ENCODE peak calls at places on chromosome 19, in eight cellular contexts. One of them, this sample, is unnamed.

GRCh38 chr19:34481861-34482379 is 362 bp downstream of the WTIP start:
- DNase-seq in A549: peak; percentile 73
- DNase-seq in stomach: no peak
- DNase-seq in transverse colon: no peak
- DNase-seq in SK-N-SH: peak; percentile 77
- DNase-seq in suprapubic skin: no peak
- DNase-seq in upper lobe of left lung: no peak
- DNase-seq in esophagus muscularis mucosa: no peak
- DNase-seq in this sample: no peak

GRCh38 chr19:46878613-46879375 is 18.0 kb downstream of the ARHGAP35 start:
- DNase-seq in A549: no peak
- DNase-seq in stomach: no peak
- DNase-seq in transverse colon: no peak
- DNase-seq in SK-N-SH: no peak
- DNase-seq in suprapubic skin: no peak
- DNase-seq in upper lobe of left lung: no peak
- DNase-seq in esophagus muscularis mucosa: no peak
- DNase-seq in this sample: no peak

GRCh38 chr19:19943848-19944582 is 43.3 kb downstream of the ZNF93 start:
- DNase-seq in A549: no peak
- DNase-seq in stomach: no peak
- DNase-seq in transverse colon: no peak
- DNase-seq in SK-N-SH: no peak
- DNase-seq in suprapubic skin: no peak
- DNase-seq in upper lobe of left lung: no peak
- DNase-seq in esophagus muscularis mucosa: peak; percentile 57
- DNase-seq in this sample: no peak

GRCh38 chr19:32231020-32231419 is 114.4 kb upstream of the ZNF507 start:
- DNase-seq in A549: no peak
- DNase-seq in stomach: no peak
- DNase-seq in transverse colon: no peak
- DNase-seq in SK-N-SH: no peak
- DNase-seq in suprapubic skin: no peak
- DNase-seq in upper lobe of left lung: no peak
- DNase-seq in esophagus muscularis mucosa: peak; percentile 89
- DNase-seq in this sample: no peak

GRCh38 chr19:43936219-43936618 is 1.1 kb upstream of the ZNF45 start:
- DNase-seq in A549: no peak
- DNase-seq in stomach: no peak
- DNase-seq in transverse colon: no peak
- DNase-seq in SK-N-SH: no peak
- DNase-seq in suprapubic skin: no peak
- DNase-seq in upper lobe of left lung: no peak
- DNase-seq in esophagus muscularis mucosa: no peak
- DNase-seq in this sample: no peak

GRCh38 chr19:29777916-29778315 is 33.9 kb upstream of the CCNE1 start:
- DNase-seq in A549: no peak
- DNase-seq in stomach: no peak
- DNase-seq in transverse colon: no peak
- DNase-seq in SK-N-SH: no peak
- DNase-seq in suprapubic skin: no peak
- DNase-seq in upper lobe of left lung: no peak
- DNase-seq in esophagus muscularis mucosa: no peak
- DNase-seq in this sample: no peak

GRCh38 chr19:35856546-35857149 is at the start of gene KIRREL2:
- DNase-seq in A549: no peak
- DNase-seq in stomach: no peak
- DNase-seq in transverse colon: no peak
- DNase-seq in SK-N-SH: peak; percentile 90
- DNase-seq in suprapubic skin: no peak
- DNase-seq in upper lobe of left lung: no peak
- DNase-seq in esophagus muscularis mucosa: no peak
- DNase-seq in this sample: no peak

GRCh38 chr19:46617566-46618079 is 7.3 kb downstream of the PTGIR start:
- DNase-seq in A549: no peak
- DNase-seq in stomach: no peak
- DNase-seq in transverse colon: no peak
- DNase-seq in SK-N-SH: no peak
- DNase-seq in suprapubic skin: no peak
- DNase-seq in upper lobe of left lung: no peak
- DNase-seq in esophagus muscularis mucosa: no peak
- DNase-seq in this sample: no peak

GRCh38 chr19:54160948-54161347 is 1.4 kb upstream of the LENG1 start:
- DNase-seq in A549: no peak
- DNase-seq in stomach: no peak
- DNase-seq in transverse colon: no peak
- DNase-seq in SK-N-SH: no peak
- DNase-seq in suprapubic skin: no peak
- DNase-seq in upper lobe of left lung: no peak
- DNase-seq in esophagus muscularis mucosa: no peak
- DNase-seq in this sample: no peak

GRCh38 chr19:41871573-41872383 is 5.3 kb upstream of the CD79A start:
- DNase-seq in A549: peak; percentile 56
- DNase-seq in stomach: no peak
- DNase-seq in transverse colon: peak; percentile 78
- DNase-seq in SK-N-SH: peak; percentile 19
- DNase-seq in suprapubic skin: no peak
- DNase-seq in upper lobe of left lung: peak; percentile 42
- DNase-seq in esophagus muscularis mucosa: no peak
- DNase-seq in this sample: no peak

GRCh38 chr19:47247308-47247990 is 8.9 kb upstream of the CCDC9 start:
- DNase-seq in A549: peak; percentile 88
- DNase-seq in stomach: peak; percentile 85
- DNase-seq in transverse colon: peak; percentile 85
- DNase-seq in SK-N-SH: peak; percentile 74
- DNase-seq in suprapubic skin: peak; percentile 93
- DNase-seq in upper lobe of left lung: peak; percentile 82
- DNase-seq in esophagus muscularis mucosa: peak; percentile 96
- DNase-seq in this sample: peak; percentile 79

GRCh38 chr19:42942187-42942789 is 5.3 kb upstream of the PSG7 start:
- DNase-seq in A549: peak; percentile 55
- DNase-seq in stomach: no peak
- DNase-seq in transverse colon: no peak
- DNase-seq in SK-N-SH: no peak
- DNase-seq in suprapubic skin: no peak
- DNase-seq in upper lobe of left lung: no peak
- DNase-seq in esophagus muscularis mucosa: no peak
- DNase-seq in this sample: no peak

GRCh38 chr19:4972509-4973230 is 3.8 kb downstream of the KDM4B start:
- DNase-seq in A549: peak; percentile 32
- DNase-seq in stomach: no peak
- DNase-seq in transverse colon: no peak
- DNase-seq in SK-N-SH: peak; percentile 10
- DNase-seq in suprapubic skin: no peak
- DNase-seq in upper lobe of left lung: no peak
- DNase-seq in esophagus muscularis mucosa: no peak
- DNase-seq in this sample: no peak
- TF ChIP-seq CTCF in A549: no peak
- TF ChIP-seq CTCF in stomach: no peak
- TF ChIP-seq CTCF in transverse colon: no peak
- TF ChIP-seq CTCF in SK-N-SH: no peak
- TF ChIP-seq CTCF in suprapubic skin: no peak
- TF ChIP-seq CTCF in upper lobe of left lung: no peak
- TF ChIP-seq CTCF in esophagus muscularis mucosa: no peak
- TF ChIP-seq CTCF in this sample: no peak

DNA sequence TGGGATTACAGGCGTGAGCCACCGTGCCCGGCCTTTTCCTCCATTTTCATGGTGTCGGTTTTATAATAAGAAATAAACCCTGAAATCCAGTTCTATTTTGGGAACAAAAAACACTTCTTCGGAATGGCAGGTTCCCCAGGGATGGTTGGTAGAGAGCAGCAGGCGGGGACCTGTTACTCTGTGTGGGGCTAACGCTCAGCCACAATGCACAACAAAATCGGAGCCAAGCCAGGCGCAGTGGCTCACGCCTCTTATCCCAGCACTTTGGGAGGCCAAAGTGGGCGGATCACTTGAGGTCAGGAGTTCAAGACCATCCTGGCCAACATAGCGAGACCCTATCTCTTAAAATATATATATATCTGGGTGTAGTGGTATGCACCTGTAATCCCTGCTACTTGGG is 5.7 kb downstream of the TBXA2R start:
- DNase-seq in A549: no peak
- DNase-seq in stomach: no peak
- DNase-seq in transverse colon: no peak
- DNase-seq in SK-N-SH: no peak
- DNase-seq in suprapubic skin: no peak
- DNase-seq in upper lobe of left lung: no peak
- DNase-seq in esophagus muscularis mucosa: no peak
- DNase-seq in this sample: no peak
- TF ChIP-seq EP300 in A549: no peak
- TF ChIP-seq EP300 in stomach: no peak
- TF ChIP-seq EP300 in transverse colon: no peak
- TF ChIP-seq EP300 in SK-N-SH: no peak
- TF ChIP-seq EP300 in suprapubic skin: no peak
- TF ChIP-seq EP300 in upper lobe of left lung: no peak
- TF ChIP-seq EP300 in esophagus muscularis mucosa: no peak
- TF ChIP-seq EP300 in this sample: no peak

DNA sequence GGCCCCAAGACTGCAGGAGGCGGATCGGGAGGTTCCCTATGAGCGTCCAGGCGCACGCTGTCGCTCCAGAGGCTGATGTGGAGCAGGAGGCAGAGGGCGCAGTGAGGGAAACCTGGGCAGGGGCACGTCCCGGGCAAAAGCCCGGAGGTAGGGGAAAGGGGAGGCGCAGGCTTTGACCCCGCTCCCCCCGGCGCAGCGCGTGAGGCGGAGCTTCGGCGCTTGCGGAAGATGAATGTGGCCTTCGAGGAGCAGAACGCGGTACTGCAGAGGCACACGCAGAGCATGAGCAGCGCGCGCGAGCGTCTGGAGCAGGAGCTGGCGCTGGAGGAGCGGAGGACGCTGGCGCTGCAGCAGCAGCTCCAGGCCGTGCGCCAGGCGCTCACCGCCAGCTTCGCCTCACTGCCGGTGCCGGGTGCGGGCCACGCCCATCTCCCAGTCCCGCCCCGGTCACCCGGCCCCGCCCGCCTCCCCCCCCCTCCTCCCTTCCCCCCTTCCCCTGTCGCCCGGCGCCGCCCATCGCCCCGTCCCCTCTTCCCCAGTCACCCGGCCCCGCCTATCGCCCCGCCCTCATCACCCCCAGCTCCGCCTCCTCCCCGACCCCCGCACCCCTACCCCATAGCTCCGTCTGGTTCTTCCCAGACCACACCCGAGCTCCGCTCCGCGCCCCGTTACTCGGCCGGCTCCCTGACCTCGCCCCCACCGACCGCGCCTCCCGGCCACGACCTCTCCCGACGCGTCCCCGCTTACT is 4.1 kb downstream of the HMG20B start:
- DNase-seq in A549: no peak
- DNase-seq in stomach: peak; percentile 48
- DNase-seq in transverse colon: peak; percentile 64
- DNase-seq in SK-N-SH: peak; percentile 78
- DNase-seq in suprapubic skin: no peak
- DNase-seq in upper lobe of left lung: no peak
- DNase-seq in esophagus muscularis mucosa: no peak
- DNase-seq in this sample: no peak
- TF ChIP-seq CTCF in A549: no peak
- TF ChIP-seq CTCF in stomach: no peak
- TF ChIP-seq CTCF in transverse colon: no peak
- TF ChIP-seq CTCF in SK-N-SH: no peak
- TF ChIP-seq CTCF in suprapubic skin: no peak
- TF ChIP-seq CTCF in upper lobe of left lung: no peak
- TF ChIP-seq CTCF in esophagus muscularis mucosa: peak; percentile 12
- TF ChIP-seq CTCF in this sample: no peak

GRCh38 chr19:4740092-4740491 is 16.4 kb upstream of the DPP9 start:
- DNase-seq in A549: no peak
- DNase-seq in stomach: no peak
- DNase-seq in transverse colon: no peak
- DNase-seq in SK-N-SH: no peak
- DNase-seq in suprapubic skin: no peak
- DNase-seq in upper lobe of left lung: no peak
- DNase-seq in esophagus muscularis mucosa: no peak
- DNase-seq in this sample: no peak

GRCh38 chr19:4744451-4745170 is 21.0 kb upstream of the DPP9 start:
- DNase-seq in A549: peak; percentile 52
- DNase-seq in stomach: no peak
- DNase-seq in transverse colon: no peak
- DNase-seq in SK-N-SH: no peak
- DNase-seq in suprapubic skin: no peak
- DNase-seq in upper lobe of left lung: no peak
- DNase-seq in esophagus muscularis mucosa: no peak
- DNase-seq in this sample: peak; percentile 22

GRCh38 chr19:4738734-4739133 is 15.1 kb upstream of the DPP9 start:
- DNase-seq in A549: no peak
- DNase-seq in stomach: no peak
- DNase-seq in transverse colon: no peak
- DNase-seq in SK-N-SH: no peak
- DNase-seq in suprapubic skin: no peak
- DNase-seq in upper lobe of left lung: no peak
- DNase-seq in esophagus muscularis mucosa: no peak
- DNase-seq in this sample: no peak

GRCh38 chr19:4745986-4746385 is 22.3 kb upstream of the DPP9 start:
- DNase-seq in A549: no peak
- DNase-seq in stomach: no peak
- DNase-seq in transverse colon: no peak
- DNase-seq in SK-N-SH: no peak
- DNase-seq in suprapubic skin: no peak
- DNase-seq in upper lobe of left lung: no peak
- DNase-seq in esophagus muscularis mucosa: no peak
- DNase-seq in this sample: no peak

DNA sequence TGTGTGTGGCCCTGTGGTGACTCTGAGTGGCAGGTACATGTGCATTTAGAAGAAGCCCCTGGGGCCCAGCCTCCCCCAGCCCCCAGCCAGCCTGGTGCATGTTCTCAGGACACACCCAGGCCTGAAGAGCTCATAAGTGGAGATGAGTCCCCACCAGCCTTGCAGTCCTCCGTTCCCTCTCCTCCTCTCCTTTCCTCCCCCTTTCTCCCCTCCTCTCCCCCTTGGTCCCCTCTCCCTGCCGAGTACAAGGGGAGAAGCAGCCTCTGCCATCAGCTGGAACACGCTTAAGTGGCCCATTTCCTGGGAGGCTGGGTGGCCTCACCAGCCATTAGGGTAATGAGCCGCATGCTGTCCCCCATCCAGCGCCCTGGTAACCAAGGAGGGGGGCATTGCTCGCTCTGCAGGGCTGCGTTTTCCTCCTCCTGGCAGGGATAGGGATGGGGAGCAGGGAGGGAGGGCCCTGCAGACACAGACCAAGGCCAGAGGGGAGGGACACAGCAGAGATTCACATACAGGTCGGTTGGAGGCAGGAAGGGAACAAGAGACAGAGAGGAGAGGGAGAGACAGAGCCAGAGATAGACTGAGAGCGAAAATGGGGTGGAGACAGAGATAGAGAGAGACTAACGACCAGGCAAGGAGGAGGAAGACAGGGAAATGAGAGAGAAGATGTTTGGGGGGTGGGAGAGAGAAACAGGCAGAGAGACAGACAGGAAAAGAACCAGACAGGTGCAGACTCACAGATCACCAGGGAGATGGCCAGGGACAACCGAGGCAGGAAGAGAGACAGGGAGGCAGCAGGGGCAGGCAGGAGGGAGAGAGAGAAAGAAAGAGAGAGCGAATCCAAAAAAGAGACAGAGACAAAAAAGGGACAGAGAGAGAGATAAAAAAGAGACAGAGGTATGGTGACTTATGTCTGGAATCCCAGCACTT is 19.3 kb upstream of the DPP9 start:
- DNase-seq in A549: no peak
- DNase-seq in stomach: no peak
- DNase-seq in transverse colon: no peak
- DNase-seq in SK-N-SH: peak; percentile 82
- DNase-seq in suprapubic skin: no peak
- DNase-seq in upper lobe of left lung: no peak
- DNase-seq in esophagus muscularis mucosa: no peak
- DNase-seq in this sample: no peak
- TF ChIP-seq EP300 in A549: no peak
- TF ChIP-seq EP300 in stomach: no peak
- TF ChIP-seq EP300 in transverse colon: no peak
- TF ChIP-seq EP300 in SK-N-SH: no peak
- TF ChIP-seq EP300 in suprapubic skin: no peak
- TF ChIP-seq EP300 in upper lobe of left lung: no peak
- TF ChIP-seq EP300 in esophagus muscularis mucosa: no peak
- TF ChIP-seq EP300 in this sample: no peak

GRCh38 chr19:18408053-18408476 is 10.6 kb upstream of the LRRC25 start:
- DNase-seq in A549: no peak
- DNase-seq in stomach: peak; percentile 74
- DNase-seq in transverse colon: peak; percentile 72
- DNase-seq in SK-N-SH: peak; percentile 62
- DNase-seq in suprapubic skin: no peak
- DNase-seq in upper lobe of left lung: peak; percentile 77
- DNase-seq in esophagus muscularis mucosa: no peak
- DNase-seq in this sample: no peak
- TF ChIP-seq CTCF in A549: peak; percentile 18
- TF ChIP-seq CTCF in stomach: no peak
- TF ChIP-seq CTCF in transverse colon: peak; percentile 66
- TF ChIP-seq CTCF in SK-N-SH: peak; percentile 55
- TF ChIP-seq CTCF in suprapubic skin: no peak
- TF ChIP-seq CTCF in upper lobe of left lung: peak; percentile 66
- TF ChIP-seq CTCF in esophagus muscularis mucosa: no peak
- TF ChIP-seq CTCF in this sample: peak; percentile 25